ENCODE peak calls at places on chromosomes 6 and 20, in six cellular contexts. P is nucleus accumbens; C is heart right ventricle; N is T-helper 9 cell; M is astrocyte of the spinal cord; R is CD8-positive, alpha-beta T cell. J is an unnamed sample.

GRCh38 chr20:25632940-25633790 is 9.4 kb upstream of the NANP start:
- DNase-seq in P (no peak), C (no peak), N (no peak), M (no peak), R (no peak), J (no peak)

GRCh38 chr6:123965894-123966293 is 162.2 kb downstream of the NKAIN2 start:
- DNase-seq in P (no peak), C (no peak), N (no peak), M (peak), R (no peak), J (no peak)

GRCh38 chr6:82084324-82084920 is 163.1 kb downstream of the IBTK start:
- DNase-seq in P (no peak), C (no peak), N (no peak), M (no peak), R (no peak), J (no peak)

GRCh38 chr6:12324741-12325140 is 34.6 kb downstream of the EDN1 start:
- DNase-seq in P (no peak), C (no peak), N (no peak), M (no peak), R (no peak), J (no peak)

GRCh38 chr6:137866200-137866913 is 702 bp upstream of the TNFAIP3 start:
- DNase-seq in P (no peak), C (no peak), N (no peak), M (no peak), R (peak), J (no peak)

GRCh38 chr6:84651583-84651982 is 112.8 kb downstream of the TBX18 start:
- DNase-seq in P (no peak), C (no peak), N (no peak), M (no peak), R (no peak), J (no peak)

GRCh38 chr6:154347981-154348380 is 8.6 kb downstream of the IPCEF1 start:
- DNase-seq in P (no peak), C (no peak), N (no peak), M (no peak), R (no peak), J (no peak)

GRCh38 chr6:3795836-3796395 is 44.4 kb upstream of the PXDC1 start:
- DNase-seq in P (peak), C (no peak), N (no peak), M (no peak), R (no peak), J (no peak)

GRCh38 chr6:130843575-130844320 is 16.5 kb downstream of the SMLR1 start:
- DNase-seq in P (no peak), C (no peak), N (no peak), M (peak), R (peak), J (no peak)

GRCh38 chr20:62914970-62915457 is 11.3 kb downstream of the DIDO1 start:
- DNase-seq in P (no peak), C (no peak), N (no peak), M (peak), R (peak), J (no peak)

GRCh38 chr6:1613631-1614447 is 4.1 kb downstream of the FOXC1 start:
- DNase-seq in P (no peak), C (peak), N (no peak), M (no peak), R (no peak), J (no peak)

GRCh38 chr20:38523697-38524096 is 51.1 kb downstream of the RALGAPB start:
- DNase-seq in P (no peak), C (no peak), N (no peak), M (peak), R (no peak), J (no peak)

GRCh38 chr20:44582321-44583025 is at the start of gene PKIG:
- DNase-seq in P (no peak), C (no peak), N (no peak), M (peak), R (no peak), J (peak)

GRCh38 chr6:160101262-160102205 is 20.1 kb upstream of the SLC22A1 start:
- DNase-seq in P (no peak), C (peak), N (no peak), M (peak), R (no peak), J (no peak)

GRCh38 chr6:144151010-144151727 is 852 bp downstream of the STX11 start:
- DNase-seq in P (no peak), C (no peak), N (peak), M (peak), R (peak), J (no peak)

GRCh38 chr6:63560806-63561672 is 11.2 kb upstream of the LOC128125822 start:
- DNase-seq in P (no peak), C (no peak), N (no peak), M (no peak), R (no peak), J (no peak)

GRCh38 chr6:6713660-6714446 is 125.3 kb downstream of the LY86 start:
- DNase-seq in P (no peak), C (no peak), N (no peak), M (peak), R (no peak), J (no peak)

GRCh38 chr20:1377984-1378742 is 14.7 kb downstream of the FKBP1A start:
- DNase-seq in P (no peak), C (no peak), N (no peak), M (peak), R (no peak), J (no peak)

GRCh38 chr6:149235130-149235561 is 82.4 kb upstream of the TAB2 start:
- DNase-seq in P (no peak), C (no peak), N (no peak), M (peak), R (no peak), J (peak)

GRCh38 chr6:87210979-87211378 is 55.6 kb downstream of the ZNF292 start:
- DNase-seq in P (no peak), C (no peak), N (no peak), M (no peak), R (no peak), J (no peak)

GRCh38 chr20:1870792-1871550 is 24.2 kb upstream of the SIRPA start:
- DNase-seq in P (no peak), C (no peak), N (no peak), M (no peak), R (no peak), J (no peak)

GRCh38 chr20:23141016-23141415 is 54.9 kb upstream of the CD93 start:
- DNase-seq in P (no peak), C (no peak), N (no peak), M (no peak), R (no peak), J (peak)

GRCh38 chr6:12649325-12649724 is 67.2 kb upstream of the PHACTR1 start:
- DNase-seq in P (no peak), C (no peak), N (no peak), M (no peak), R (no peak), J (no peak)